ENCODE peak calls at places on chromosomes 6 and 20, in ten cellular contexts. One of them, this sample, is unnamed.

GRCh38 chr20:20079102-20079784 is 26.9 kb downstream of the CFAP61 start:
- DNase-seq in ovary: no peak
- DNase-seq in endothelial cell of umbilical vein: no peak
- DNase-seq in GM12878: no peak
- DNase-seq in H1: no peak
- DNase-seq in esophagus squamous epithelium: no peak
- DNase-seq in body of pancreas: no peak
- DNase-seq in spleen: no peak
- DNase-seq in HepG2: peak; percentile 16
- DNase-seq in tibial nerve: no peak
- DNase-seq in this sample: no peak

GRCh38 chr20:15582146-15582776 is 991.0 kb downstream of the KIF16B start:
- DNase-seq in tibial nerve: no peak
- DNase-seq in ovary: no peak
- DNase-seq in body of pancreas: no peak
- DNase-seq in GM12878: no peak
- DNase-seq in H1: no peak
- DNase-seq in HepG2: no peak
- DNase-seq in spleen: no peak
- DNase-seq in endothelial cell of umbilical vein: no peak
- DNase-seq in esophagus squamous epithelium: no peak
- DNase-seq in this sample: no peak

GRCh38 chr6:56450882-56451739 is 191.6 kb downstream of the DST start:
- DNase-seq in esophagus squamous epithelium: no peak
- DNase-seq in GM12878: no peak
- DNase-seq in spleen: no peak
- DNase-seq in H1: no peak
- DNase-seq in endothelial cell of umbilical vein: peak; percentile 43
- DNase-seq in body of pancreas: peak; percentile 81
- DNase-seq in HepG2: peak; percentile 55
- DNase-seq in tibial nerve: no peak
- DNase-seq in ovary: peak; percentile 78
- DNase-seq in this sample: peak; percentile 72

GRCh38 chr6:17485946-17486345 is 92.6 kb downstream of the CAP2 start:
- DNase-seq in tibial nerve: no peak
- DNase-seq in HepG2: no peak
- DNase-seq in body of pancreas: no peak
- DNase-seq in GM12878: no peak
- DNase-seq in esophagus squamous epithelium: no peak
- DNase-seq in endothelial cell of umbilical vein: no peak
- DNase-seq in ovary: no peak
- DNase-seq in H1: no peak
- DNase-seq in spleen: no peak
- DNase-seq in this sample: no peak

GRCh38 chr6:40387127-40387870 is 199.9 kb downstream of the LRFN2 start:
- DNase-seq in HepG2: no peak
- DNase-seq in endothelial cell of umbilical vein: no peak
- DNase-seq in body of pancreas: no peak
- DNase-seq in GM12878: no peak
- DNase-seq in ovary: no peak
- DNase-seq in spleen: no peak
- DNase-seq in H1: no peak
- DNase-seq in esophagus squamous epithelium: no peak
- DNase-seq in tibial nerve: peak; percentile 1
- DNase-seq in this sample: no peak

GRCh38 chr6:130600880-130601341 is 226.3 kb upstream of the SMLR1 start:
- DNase-seq in endothelial cell of umbilical vein: peak; percentile 67
- DNase-seq in HepG2: no peak
- DNase-seq in body of pancreas: no peak
- DNase-seq in ovary: no peak
- DNase-seq in H1: no peak
- DNase-seq in esophagus squamous epithelium: no peak
- DNase-seq in GM12878: no peak
- DNase-seq in spleen: no peak
- DNase-seq in tibial nerve: no peak
- DNase-seq in this sample: no peak

GRCh38 chr6:47336334-47336733 is 26.6 kb upstream of the TNFRSF21 start:
- DNase-seq in esophagus squamous epithelium: no peak
- DNase-seq in tibial nerve: no peak
- DNase-seq in body of pancreas: no peak
- DNase-seq in HepG2: no peak
- DNase-seq in ovary: no peak
- DNase-seq in spleen: no peak
- DNase-seq in H1: no peak
- DNase-seq in GM12878: no peak
- DNase-seq in endothelial cell of umbilical vein: no peak
- DNase-seq in this sample: no peak

GRCh38 chr6:53361549-53362031 is 12.8 kb upstream of the ELOVL5 start:
- DNase-seq in esophagus squamous epithelium: no peak
- DNase-seq in HepG2: no peak
- DNase-seq in GM12878: peak; percentile 63
- DNase-seq in body of pancreas: peak; percentile 53
- DNase-seq in H1: no peak
- DNase-seq in tibial nerve: no peak
- DNase-seq in ovary: no peak
- DNase-seq in spleen: no peak
- DNase-seq in endothelial cell of umbilical vein: peak; percentile 35
- DNase-seq in this sample: no peak

GRCh38 chr6:6851059-6851658 is 256.6 kb upstream of the RREB1 start:
- DNase-seq in H1: no peak
- DNase-seq in ovary: peak; percentile 29
- DNase-seq in spleen: no peak
- DNase-seq in HepG2: peak; percentile 12
- DNase-seq in endothelial cell of umbilical vein: peak; percentile 92
- DNase-seq in body of pancreas: peak; percentile 73
- DNase-seq in tibial nerve: peak; percentile 49
- DNase-seq in esophagus squamous epithelium: no peak
- DNase-seq in GM12878: no peak
- DNase-seq in this sample: peak; percentile 37

GRCh38 chr6:98118357-98119045 is 715.9 kb upstream of the POU3F2 start:
- DNase-seq in H1: no peak
- DNase-seq in ovary: no peak
- DNase-seq in HepG2: no peak
- DNase-seq in esophagus squamous epithelium: no peak
- DNase-seq in endothelial cell of umbilical vein: no peak
- DNase-seq in body of pancreas: no peak
- DNase-seq in tibial nerve: no peak
- DNase-seq in spleen: no peak
- DNase-seq in GM12878: no peak
- DNase-seq in this sample: no peak

GRCh38 chr20:50438986-50439407 is 71.2 kb upstream of the PTPN1 start:
- DNase-seq in H1: no peak
- DNase-seq in tibial nerve: no peak
- DNase-seq in ovary: no peak
- DNase-seq in HepG2: no peak
- DNase-seq in spleen: no peak
- DNase-seq in GM12878: no peak
- DNase-seq in body of pancreas: no peak
- DNase-seq in endothelial cell of umbilical vein: no peak
- DNase-seq in esophagus squamous epithelium: no peak
- DNase-seq in this sample: no peak

GRCh38 chr20:15759546-15760216 is 813.6 kb downstream of the KIF16B start:
- DNase-seq in tibial nerve: no peak
- DNase-seq in HepG2: no peak
- DNase-seq in endothelial cell of umbilical vein: peak; percentile 21
- DNase-seq in esophagus squamous epithelium: no peak
- DNase-seq in ovary: no peak
- DNase-seq in H1: no peak
- DNase-seq in spleen: no peak
- DNase-seq in GM12878: no peak
- DNase-seq in body of pancreas: no peak
- DNase-seq in this sample: no peak

GRCh38 chr6:43263314-43264178 is 20.3 kb downstream of the TTBK1 start:
- DNase-seq in ovary: no peak
- DNase-seq in HepG2: peak; percentile 78
- DNase-seq in spleen: peak; percentile 95
- DNase-seq in body of pancreas: peak; percentile 87
- DNase-seq in esophagus squamous epithelium: peak; percentile 10
- DNase-seq in H1: peak; percentile 90
- DNase-seq in endothelial cell of umbilical vein: peak; percentile 48
- DNase-seq in GM12878: peak; percentile 46
- DNase-seq in tibial nerve: peak; percentile 42
- DNase-seq in this sample: peak; percentile 40

DNA sequence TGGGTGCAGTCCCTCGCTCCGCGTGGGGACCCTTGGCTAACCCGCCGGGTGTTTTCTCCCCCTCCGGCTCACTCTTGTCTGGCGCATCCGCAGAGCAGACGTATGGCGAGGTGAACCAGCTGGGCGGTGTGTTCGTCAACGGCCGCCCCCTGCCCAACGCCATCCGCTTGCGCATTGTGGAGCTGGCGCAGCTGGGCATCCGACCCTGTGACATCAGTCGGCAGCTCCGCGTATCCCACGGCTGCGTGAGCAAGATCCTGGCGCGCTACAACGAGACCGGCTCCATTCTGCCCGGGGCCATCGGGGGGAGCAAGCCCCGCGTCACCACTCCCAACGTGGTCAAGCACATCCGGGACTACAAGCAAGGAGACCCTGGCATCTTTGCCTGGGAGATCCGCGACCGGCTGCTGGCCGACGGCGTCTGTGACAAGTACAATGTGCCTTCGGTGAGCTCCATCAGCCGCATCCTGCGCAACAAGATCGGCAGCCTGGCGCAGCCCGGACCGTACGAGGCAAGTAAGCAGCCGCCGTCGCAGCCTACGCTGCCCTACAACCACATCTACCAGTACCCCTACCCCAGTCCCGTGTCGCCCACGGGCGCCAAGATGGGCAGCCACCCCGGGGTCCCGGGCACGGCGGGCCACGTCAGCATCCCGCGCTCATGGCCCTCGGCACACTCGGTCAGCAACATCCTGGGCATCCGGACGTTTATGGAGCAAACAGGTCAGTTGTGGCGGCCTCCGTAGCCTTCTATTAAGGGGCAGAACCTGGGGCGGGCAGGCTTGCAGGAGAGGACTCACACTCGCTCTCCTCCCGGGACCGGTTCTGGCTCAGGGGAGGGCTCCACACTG is 1.1 kb downstream of the PAX1 start:
- DNase-seq in esophagus squamous epithelium: no peak
- DNase-seq in body of pancreas: no peak
- DNase-seq in ovary: no peak
- DNase-seq in GM12878: no peak
- DNase-seq in endothelial cell of umbilical vein: no peak
- DNase-seq in spleen: peak; percentile 41
- DNase-seq in H1: no peak
- DNase-seq in HepG2: no peak
- DNase-seq in tibial nerve: no peak
- DNase-seq in this sample: no peak
- H3K27me3 ChIP-seq in esophagus squamous epithelium: peaks cover 20% of the 10 kb centered on the region
- H3K27me3 ChIP-seq in body of pancreas: peaks cover 34% of the 10 kb centered on the region
- H3K27me3 ChIP-seq in ovary: no peaks in the 10 kb centered on the region
- H3K27me3 ChIP-seq in GM12878: peaks cover 18% of the 10 kb centered on the region
- H3K27me3 ChIP-seq in endothelial cell of umbilical vein: peaks cover 77% of the 10 kb centered on the region
- H3K27me3 ChIP-seq in spleen: peaks cover 61% of the 10 kb centered on the region
- H3K27me3 ChIP-seq in H1: peaks cover 100% of the 10 kb centered on the region
- H3K27me3 ChIP-seq in HepG2: peaks cover 29% of the 10 kb centered on the region
- H3K27me3 ChIP-seq in tibial nerve: no peaks in the 10 kb centered on the region
- H3K27me3 ChIP-seq in this sample: no peaks in the 10 kb centered on the region

DNA sequence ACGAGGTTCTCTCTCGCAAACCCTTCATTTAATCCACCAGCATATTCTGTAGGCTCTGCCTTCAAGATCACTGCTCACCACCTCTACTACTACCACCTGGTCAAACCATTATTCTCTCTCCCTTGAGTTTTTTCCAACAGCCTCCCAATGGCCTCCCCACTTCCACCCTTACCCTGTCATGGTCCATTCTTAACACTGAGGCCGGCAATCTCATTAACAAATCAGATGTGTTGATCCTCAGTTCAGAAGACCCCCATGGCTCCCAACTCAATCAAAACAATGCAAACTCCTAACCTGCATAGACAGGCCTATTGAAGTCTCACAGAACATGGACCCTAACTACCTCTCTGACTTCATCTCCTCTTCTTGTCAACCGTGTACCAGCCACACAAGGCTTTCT is 2.2 kb downstream of the AURKA start:
- DNase-seq in endothelial cell of umbilical vein: no peak
- DNase-seq in tibial nerve: no peak
- DNase-seq in esophagus squamous epithelium: no peak
- DNase-seq in GM12878: no peak
- DNase-seq in body of pancreas: no peak
- DNase-seq in ovary: no peak
- DNase-seq in H1: no peak
- DNase-seq in spleen: no peak
- DNase-seq in HepG2: no peak
- DNase-seq in this sample: no peak
- TF ChIP-seq POLR2A in endothelial cell of umbilical vein: no peak
- TF ChIP-seq POLR2A in tibial nerve: no peak
- TF ChIP-seq POLR2A in esophagus squamous epithelium: no peak
- TF ChIP-seq POLR2A in GM12878: no peak
- TF ChIP-seq POLR2A in body of pancreas: no peak
- TF ChIP-seq POLR2A in ovary: no peak
- TF ChIP-seq POLR2A in H1: no peak
- TF ChIP-seq POLR2A in spleen: no peak
- TF ChIP-seq POLR2A in HepG2: no peak
- TF ChIP-seq POLR2A in this sample: no peak

DNA sequence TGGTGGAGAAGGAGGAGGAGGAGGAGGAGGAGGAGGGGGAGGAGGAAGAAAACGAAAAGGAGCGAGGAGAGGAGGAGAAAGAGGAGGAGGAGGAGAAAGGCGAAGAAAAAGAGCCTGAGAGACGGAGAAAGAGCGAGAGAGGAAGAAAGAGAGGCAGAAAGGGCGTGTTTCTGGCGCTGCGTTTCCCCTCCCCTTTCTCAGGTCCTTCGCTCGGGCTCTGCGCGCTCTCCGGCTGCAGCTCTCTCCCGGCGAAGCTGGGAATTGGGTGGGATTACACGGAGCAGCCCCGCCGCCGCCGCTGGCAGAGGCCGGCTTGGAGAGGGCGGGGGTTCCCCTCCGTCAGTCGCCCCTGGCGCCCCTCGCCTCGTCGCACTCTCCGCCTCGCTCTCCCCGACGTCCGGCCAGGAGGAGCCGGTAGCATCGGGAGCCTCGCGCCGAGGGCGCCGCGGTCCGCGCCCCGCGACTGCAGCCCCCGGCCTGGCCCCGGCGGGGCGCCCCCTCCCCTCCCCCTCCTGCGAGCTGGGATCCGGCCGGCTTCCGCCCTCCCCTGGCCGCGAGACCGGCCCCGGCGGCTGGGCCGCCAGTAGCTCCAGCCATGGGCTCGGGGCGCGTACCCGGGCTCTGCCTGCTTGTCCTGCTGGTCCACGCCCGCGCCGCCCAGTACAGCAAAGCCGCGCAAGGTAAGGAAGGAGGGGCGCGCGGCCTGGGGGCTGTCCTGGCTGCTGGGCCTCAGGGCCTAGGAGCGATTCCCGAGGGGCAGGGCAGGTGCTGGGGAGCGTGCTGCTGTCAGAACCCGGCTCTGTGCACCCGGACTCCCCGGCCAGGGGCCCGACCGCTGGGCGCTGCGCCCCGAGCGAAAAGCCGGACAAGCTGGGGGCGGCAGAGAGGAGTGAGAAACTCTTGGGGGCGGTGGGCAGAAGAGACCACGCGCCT is at the start of gene SCUBE3:
- DNase-seq in H1: peak; percentile 81
- DNase-seq in GM12878: no peak
- DNase-seq in endothelial cell of umbilical vein: peak; percentile 31
- DNase-seq in tibial nerve: no peak
- DNase-seq in ovary: peak; percentile 18
- DNase-seq in spleen: no peak
- DNase-seq in body of pancreas: peak; percentile 20
- DNase-seq in esophagus squamous epithelium: no peak
- DNase-seq in HepG2: no peak
- DNase-seq in this sample: no peak
- H3K27ac ChIP-seq in H1: no peak within 1 kb of the TSS
- H3K27ac ChIP-seq in GM12878: no peak within 1 kb of the TSS
- H3K27ac ChIP-seq in endothelial cell of umbilical vein: no peak within 1 kb of the TSS
- H3K27ac ChIP-seq in tibial nerve: no peak within 1 kb of the TSS
- H3K27ac ChIP-seq in ovary: no peak within 1 kb of the TSS
- H3K27ac ChIP-seq in spleen: no peak within 1 kb of the TSS
- H3K27ac ChIP-seq in body of pancreas: no peak within 1 kb of the TSS
- H3K27ac ChIP-seq in esophagus squamous epithelium: no peak within 1 kb of the TSS
- H3K27ac ChIP-seq in HepG2: no peak within 1 kb of the TSS
- H3K27ac ChIP-seq in this sample: no peak within 1 kb of the TSS

GRCh38 chr6:111743859-111744692 is 129.2 kb downstream of the FYN start:
- DNase-seq in spleen: no peak
- DNase-seq in tibial nerve: peak; percentile 81
- DNase-seq in endothelial cell of umbilical vein: no peak
- DNase-seq in GM12878: no peak
- DNase-seq in esophagus squamous epithelium: no peak
- DNase-seq in ovary: no peak
- DNase-seq in HepG2: no peak
- DNase-seq in H1: peak; percentile 17
- DNase-seq in body of pancreas: peak; percentile 19
- DNase-seq in this sample: no peak
- H3K27me3 ChIP-seq in spleen: no peaks in the 10 kb centered on the region
- H3K27me3 ChIP-seq in tibial nerve: no peaks in the 10 kb centered on the region
- H3K27me3 ChIP-seq in endothelial cell of umbilical vein: no peaks in the 10 kb centered on the region
- H3K27me3 ChIP-seq in GM12878: no peaks in the 10 kb centered on the region
- H3K27me3 ChIP-seq in esophagus squamous epithelium: no peaks in the 10 kb centered on the region
- H3K27me3 ChIP-seq in ovary: no peaks in the 10 kb centered on the region
- H3K27me3 ChIP-seq in HepG2: no peaks in the 10 kb centered on the region
- H3K27me3 ChIP-seq in H1: no peaks in the 10 kb centered on the region
- H3K27me3 ChIP-seq in body of pancreas: no peaks in the 10 kb centered on the region
- H3K27me3 ChIP-seq in this sample: no peaks in the 10 kb centered on the region